ENCODE peak calls at places on chromosome 15, in four cellular contexts. E is NCI-H345, G is activated T-cell treated with anti-CD3 and anti-CD28 coated beads for 24 hours, A is ecto neural progenitor cell. T is an unnamed sample.

GRCh38 chr15:88695595-88696186 is 56.9 kb downstream of the ISG20 start:
- DNase-seq in E (no peak), G (no peak), A (no peak), T (no peak)

GRCh38 chr15:57220220-57220619 is 156.1 kb upstream of the CGNL1 start:
- DNase-seq in E (no peak), G (no peak), A (no peak), T (no peak)

GRCh38 chr15:91515188-91515754 is 338.2 kb upstream of the SLCO3A1 start:
- DNase-seq in E (no peak), G (no peak), A (no peak), T (no peak)

GRCh38 chr15:90684281-90684680 is 32.9 kb upstream of the BLM start:
- DNase-seq in E (no peak), G (no peak), A (no peak), T (no peak)

GRCh38 chr15:91224750-91225380 is 124.8 kb downstream of the SV2B start:
- DNase-seq in E (peak), G (no peak), A (peak), T (no peak)

GRCh38 chr15:57875347-57875746 is 168.8 kb downstream of the POLR2M start:
- DNase-seq in E (no peak), G (no peak), A (no peak), T (no peak)

GRCh38 chr15:26722621-26723160 is 50.2 kb downstream of the GABRB3 start:
- DNase-seq in E (no peak), G (no peak), A (no peak), T (no peak)

GRCh38 chr15:67010898-67011619 is 54.3 kb upstream of the SMAD3 start:
- DNase-seq in E (no peak), G (no peak), A (no peak), T (no peak)

GRCh38 chr15:101167791-101168462 is 83.9 kb downstream of the CHSY1 start:
- DNase-seq in E (no peak), G (peak), A (no peak), T (peak)

GRCh38 chr15:73700041-73700842 is 16.1 kb downstream of the CD276 start:
- DNase-seq in E (peak), G (peak), A (peak), T (peak)

T was measured in stimulated activated naive CD4-positive, alpha-beta T cell treated with Interleukin-2 at 50 U/mL for 16 hours.